ENCODE peak calls at places on chromosomes 5 and 9, in four cellular contexts. G, W, P and D are unnamed samples.

GRCh38 chr5:171270136-171270535 is 38.9 kb upstream of the TLX3 start:
- DNase-seq in W (no peak), P (no peak), G (no peak), D (no peak)

GRCh38 chr5:173283318-173284288 is 44.6 kb downstream of the STC2 start:
- DNase-seq in P (peak), G (peak), W (peak), D (peak)

GRCh38 chr5:67303356-67303755 is 106.8 kb upstream of the CD180 start:
- DNase-seq in P (no peak), W (no peak), G (no peak), D (no peak)

GRCh38 chr5:149740866-149741459 is 10.9 kb downstream of the PPARGC1B start:
- DNase-seq in G (no peak), W (no peak), P (no peak), D (no peak)

GRCh38 chr5:180130291-180130869 is 58.8 kb upstream of the RNF130 start:
- DNase-seq in P (no peak), G (no peak), W (no peak), D (no peak)

GRCh38 chr5:11619339-11620028 is 284.8 kb downstream of the CTNND2 start:
- DNase-seq in W (peak), G (no peak), P (no peak), D (no peak)

GRCh38 chr5:63398346-63398745 is 563.9 kb downstream of the HTR1A start:
- DNase-seq in W (no peak), G (no peak), P (no peak), D (no peak)

GRCh38 chr5:138466058-138466899 is 1.0 kb downstream of the EGR1 start:
- DNase-seq in P (no peak), W (peak), G (no peak), D (no peak)

GRCh38 chr5:77937015-77937908 is 161.1 kb upstream of the TBCA start:
- DNase-seq in W (no peak), P (no peak), G (peak), D (peak)

GRCh38 chr9:135976531-135976930 is 15.4 kb upstream of the UBAC1 start:
- DNase-seq in P (no peak), W (no peak), G (no peak), D (no peak)

GRCh38 chr5:136018814-136019777 is 9.7 kb upstream of the TGFBI start:
- DNase-seq in G (no peak), W (peak), P (peak), D (no peak)

GRCh38 chr5:135441256-135441915 is 5.8 kb downstream of the DCANP1 start:
- DNase-seq in P (no peak), G (no peak), W (no peak), D (no peak)

GRCh38 chr9:133375116-133375723 is 640 bp downstream of the SURF4 start:
- DNase-seq in W (peak), P (no peak), G (peak), D (peak)

GRCh38 chr5:96226941-96227552 is 206.0 kb downstream of the PCSK1 start:
- DNase-seq in P (peak), G (no peak), W (peak), D (no peak)

GRCh38 chr5:43172779-43173178 is 19.2 kb upstream of the NIM1K start:
- DNase-seq in P (no peak), W (no peak), G (no peak), D (no peak)

GRCh38 chr5:132215329-132215728 is 12.3 kb downstream of the P4HA2 start:
- DNase-seq in W (peak), P (peak), G (no peak), D (no peak)

GRCh38 chr9:37283730-37284235 is 138.7 kb upstream of the GRHPR start:
- DNase-seq in W (peak), G (no peak), P (no peak), D (peak)

GRCh38 chr5:90792725-90793124 is 234.1 kb downstream of the ADGRV1 start:
- DNase-seq in P (no peak), W (no peak), G (no peak), D (no peak)

GRCh38 chr5:1801954-1802295 is 718 bp downstream of the NDUFS6 start:
- DNase-seq in P (no peak), W (no peak), G (peak), D (no peak)

GRCh38 chr9:129569506-129570449 is 51.1 kb downstream of the C9orf50 start:
- DNase-seq in W (peak), P (no peak), G (no peak), D (peak)

GRCh38 chr5:144332265-144332664 is 161.6 kb downstream of the KCTD16 start:
- DNase-seq in G (no peak), P (no peak), W (no peak), D (no peak)

GRCh38 chr9:133959171-133959570 is 33.0 kb downstream of the VAV2 start:
- DNase-seq in P (peak), W (no peak), G (no peak), D (no peak)

GRCh38 chr5:118937393-118938061 is 50.8 kb downstream of the DTWD2 start:
- DNase-seq in P (no peak), W (peak), G (no peak), D (no peak)

GRCh38 chr5:141001854-141002666 is 35.8 kb downstream of the PCDHAC2 start:
- DNase-seq in W (no peak), G (no peak), P (no peak), D (no peak)

GRCh38 chr9:124908098-124908497 is 32.8 kb downstream of the GOLGA1 start:
- DNase-seq in G (no peak), W (no peak), P (no peak), D (no peak)

GRCh38 chr9:71858812-71859211 is 52.2 kb downstream of the ABHD17B start:
- DNase-seq in P (no peak), G (peak), W (peak), D (peak)

GRCh38 chr5:148090780-148091221 is 27.0 kb downstream of the SPINK5 start:
- DNase-seq in P (no peak), G (peak), W (no peak), D (no peak)

GRCh38 chr5:175658299-175659145 is 651 bp downstream of the HRH2 start:
- DNase-seq in P (no peak), W (no peak), G (peak), D (no peak)

GRCh38 chr5:6872441-6873160 is 159.4 kb downstream of the TENT4A start:
- DNase-seq in P (no peak), G (no peak), W (no peak), D (no peak)

GRCh38 chr9:20701058-20701457 is 17.0 kb downstream of the FOCAD start:
- DNase-seq in P (no peak), W (peak), G (no peak), D (no peak)

GRCh38 chr5:176409765-176410164 is 6.6 kb downstream of the CLTB start:
- DNase-seq in W (no peak), P (no peak), G (no peak), D (no peak)

GRCh38 chr5:89988129-89988528 is 421.4 kb downstream of the CETN3 start:
- DNase-seq in G (no peak), W (no peak), P (no peak), D (no peak)

GRCh38 chr9:93654351-93654961 is 78.1 kb downstream of the PHF2 start:
- DNase-seq in G (no peak), W (no peak), P (peak), D (no peak)

GRCh38 chr9:134340475-134341186 is 14.4 kb downstream of the RXRA start:
- DNase-seq in P (peak), W (no peak), G (no peak), D (no peak)

GRCh38 chr9:106769331-106769730 is 93.6 kb upstream of the ZNF462 start:
- DNase-seq in G (no peak), W (no peak), P (no peak), D (no peak)

GRCh38 chr5:16552666-16553343 is 64.0 kb downstream of the RETREG1 start:
- DNase-seq in G (peak), W (peak), P (peak), D (peak)

GRCh38 chr5:82885657-82886389 is 191.4 kb downstream of the TMEM167A start:
- DNase-seq in P (no peak), W (peak), G (peak), D (peak)
- TF ChIP-seq CTCF in P (no peak), W (no peak), G (peak), D (no peak)

DNA sequence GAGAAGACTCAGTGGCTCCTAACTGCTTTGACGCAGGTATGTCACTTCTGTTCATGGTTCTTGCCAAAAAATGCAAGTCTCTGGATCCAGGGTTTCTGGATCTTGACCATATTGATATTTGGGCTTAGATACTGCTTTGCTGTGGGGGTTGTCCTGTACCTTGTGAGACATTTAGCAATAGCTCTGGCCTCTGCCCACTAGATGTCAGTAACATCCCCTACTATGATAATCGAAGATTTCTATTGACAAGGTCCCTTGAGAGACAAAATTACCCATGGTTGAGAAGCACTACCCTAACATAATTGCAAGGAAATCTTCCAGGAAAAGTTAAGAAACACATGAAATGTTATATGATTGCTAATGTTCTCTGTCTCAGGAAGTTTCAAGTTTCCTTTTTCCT is 285.4 kb downstream of the TMEM232 start:
- DNase-seq in W (peak), G (peak), P (no peak), D (peak)
- TF ChIP-seq CTCF in W (peak), G (peak), P (no peak), D (peak)

DNA sequence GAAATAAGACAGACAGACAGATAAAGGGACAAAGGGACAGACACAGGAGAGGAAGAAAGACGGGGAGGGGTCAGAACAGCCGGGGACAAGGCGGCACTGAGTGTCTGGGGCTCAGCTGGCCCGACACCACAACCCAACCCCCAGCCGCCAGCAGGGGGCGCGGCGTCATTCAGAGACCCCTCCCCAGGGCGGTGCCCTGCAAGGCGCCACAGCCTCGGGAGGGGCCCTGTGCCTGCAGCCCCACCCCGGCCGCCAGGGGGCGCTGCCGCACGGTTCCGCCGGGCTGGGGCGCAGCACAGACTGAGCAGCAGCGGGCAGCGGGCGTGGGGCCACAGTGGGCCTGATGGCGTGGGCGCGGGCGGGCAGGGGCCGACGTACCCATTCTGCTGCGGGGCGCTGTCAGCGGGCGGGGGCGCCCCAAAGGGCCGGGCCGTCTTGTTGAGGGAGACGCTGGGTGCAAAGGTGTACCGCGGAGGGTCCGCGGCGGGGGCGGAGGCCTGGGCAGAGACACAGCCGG is 5.9 kb downstream of the PDLIM7 start:
- DNase-seq in W (peak), G (peak), P (no peak), D (peak)
- TF ChIP-seq CTCF in W (peak), G (peak), P (peak), D (peak)

DNA sequence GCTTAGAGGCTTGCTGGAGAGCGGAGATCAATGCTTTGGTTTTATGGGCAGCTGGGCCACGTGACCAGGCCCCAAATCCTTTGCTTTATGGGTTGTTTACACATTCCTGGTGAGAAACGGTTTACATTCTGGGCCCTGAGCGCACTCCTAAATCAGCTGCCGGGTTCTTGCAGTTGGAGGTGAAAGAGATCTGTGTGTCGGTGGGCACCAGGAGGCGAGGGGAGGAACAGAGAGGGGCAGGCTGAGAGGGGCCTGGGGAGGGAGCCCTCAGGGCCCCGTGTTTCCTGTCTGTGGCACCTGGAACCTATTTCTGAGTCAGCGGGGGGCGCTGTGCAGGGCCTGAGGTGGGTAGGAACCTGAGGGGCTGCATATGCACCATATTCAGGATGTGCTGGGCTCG is 63.5 kb upstream of the HAND1 start:
- DNase-seq in P (no peak), W (no peak), G (no peak), D (no peak)
- TF ChIP-seq CTCF in P (no peak), W (no peak), G (no peak), D (no peak)